ENCODE peak calls at places on chromosomes 11 and 22, in seven cellular contexts. W, L, X, C, Y, A and E are unnamed samples.

GRCh38 chr11:48018561-48019229 is 38.3 kb downstream of the PTPRJ start:
- DNase-seq in W (peak; percentile 85), L (peak; percentile 72), X (no peak), C (no peak), Y (no peak), A (no peak), E (no peak)

GRCh38 chr11:89136606-89137005 is 41.1 kb upstream of the TYR start:
- DNase-seq in W (no peak), L (no peak), X (no peak), C (no peak), Y (no peak), A (no peak), E (no peak)

GRCh38 chr22:38208549-38209097 is 6.8 kb downstream of the MAFF start:
- DNase-seq in W (no peak), L (no peak), X (no peak), C (no peak), Y (no peak), A (no peak), E (no peak)

GRCh38 chr11:2186669-2187266 is 15.2 kb upstream of the TH start:
- DNase-seq in W (peak; percentile 73), L (peak; percentile 54), X (no peak), C (no peak), Y (peak; percentile 30), A (peak; percentile 31), E (no peak)

GRCh38 chr11:60310407-60310998 is 16.6 kb upstream of the MS4A6E start:
- DNase-seq in W (no peak), L (no peak), X (no peak), C (peak; percentile 73), Y (no peak), A (peak; percentile 27), E (no peak)

GRCh38 chr11:15969281-15969680 is 387.1 kb downstream of the SOX6 start:
- DNase-seq in W (no peak), L (no peak), X (peak; percentile 53), C (peak; percentile 83), Y (peak; percentile 92), A (peak; percentile 45), E (peak; percentile 71)

GRCh38 chr22:45163074-45163416 is 680 bp upstream of the NUP50 start:
- DNase-seq in W (peak; percentile 65), L (no peak), X (peak; percentile 49), C (no peak), Y (peak; percentile 60), A (peak; percentile 26), E (no peak)

GRCh38 chr22:21646608-21647590 is 4.8 kb downstream of the SDF2L1 start:
- DNase-seq in W (peak; percentile 89), L (peak; percentile 78), X (peak; percentile 85), C (peak; percentile 88), Y (peak; percentile 86), A (peak; percentile 86), E (peak; percentile 84)

GRCh38 chr22:25334091-25334490 is 114.7 kb downstream of the CRYBB2 start:
- DNase-seq in W (peak; percentile 87), L (peak; percentile 48), X (peak; percentile 24), C (no peak), Y (peak; percentile 33), A (peak; percentile 64), E (peak; percentile 50)

GRCh38 chr11:131748146-131749050 is 378.0 kb downstream of the NTM start:
- DNase-seq in W (peak; percentile 81), L (peak; percentile 58), X (peak; percentile 53), C (peak; percentile 75), Y (peak; percentile 78), A (peak; percentile 42), E (peak; percentile 57)

GRCh38 chr22:20243545-20244249 is 24.4 kb downstream of the RTN4R start:
- DNase-seq in W (no peak), L (no peak), X (no peak), C (no peak), Y (peak; percentile 92), A (peak; percentile 49), E (peak; percentile 83)

GRCh38 chr11:121936375-121936774 is 179.6 kb downstream of the BLID start:
- DNase-seq in W (no peak), L (no peak), X (no peak), C (no peak), Y (no peak), A (no peak), E (no peak)

GRCh38 chr22:49203863-49204598 is 623.6 kb downstream of the BRD1 start:
- DNase-seq in W (no peak), L (no peak), X (no peak), C (peak; percentile 37), Y (no peak), A (no peak), E (no peak)

GRCh38 chr22:19871023-19871844 is 16.6 kb upstream of the GNB1L start:
- DNase-seq in W (no peak), L (no peak), X (no peak), C (peak; percentile 62), Y (no peak), A (no peak), E (peak; percentile 14)

GRCh38 chr11:32316846-32317525 is 118.4 kb downstream of the WT1 start:
- DNase-seq in W (no peak), L (no peak), X (no peak), C (no peak), Y (peak; percentile 43), A (no peak), E (no peak)

GRCh38 chr11:44604171-44604581 is 38.7 kb downstream of the CD82 start:
- DNase-seq in W (no peak), L (no peak), X (peak; percentile 49), C (peak; percentile 85), Y (no peak), A (no peak), E (no peak)

GRCh38 chr11:57648791-57649735 is 649 bp downstream of the YPEL4 start:
- DNase-seq in W (peak; percentile 73), L (no peak), X (no peak), C (no peak), Y (peak; percentile 56), A (no peak), E (no peak)

GRCh38 chr22:44933829-44934735 is 75.7 kb downstream of the PHF21B start:
- DNase-seq in W (no peak), L (no peak), X (no peak), C (no peak), Y (no peak), A (no peak), E (no peak)

GRCh38 chr11:65588199-65589054 is 7.2 kb downstream of the KCNK7 start:
- DNase-seq in W (peak; percentile 76), L (no peak), X (peak; percentile 64), C (peak; percentile 87), Y (peak; percentile 59), A (peak; percentile 83), E (no peak)

GRCh38 chr11:17171342-17171741 is 36.4 kb downstream of the PIK3C2A start:
- DNase-seq in W (no peak), L (no peak), X (no peak), C (no peak), Y (peak; percentile 72), A (no peak), E (no peak)

GRCh38 chr11:70667767-70668166 is 269.4 kb downstream of the CTTN start:
- DNase-seq in W (no peak), L (no peak), X (no peak), C (no peak), Y (no peak), A (no peak), E (no peak)

GRCh38 chr11:721913-722811 is 16.1 kb downstream of the EPS8L2 start:
- DNase-seq in W (no peak), L (no peak), X (no peak), C (peak; percentile 71), Y (no peak), A (peak; percentile 61), E (no peak)
- H3K4me3 ChIP-seq in W (no peak overlapping the region), L (no peak overlapping the region), X (no peak overlapping the region), C (no peak overlapping the region), Y (no peak overlapping the region), A (no peak overlapping the region), E (no peak overlapping the region)

GRCh38 chr11:68930991-68931855 is 27.5 kb downstream of the IGHMBP2 start:
- DNase-seq in W (no peak), L (no peak), X (no peak), C (no peak), Y (no peak), A (no peak), E (no peak)
- H3K27ac ChIP-seq in W (no peak overlapping the region), L (no peak overlapping the region), X (no peak overlapping the region), C (no peak overlapping the region), Y (no peak overlapping the region), A (no peak overlapping the region), E (no peak overlapping the region)

DNA sequence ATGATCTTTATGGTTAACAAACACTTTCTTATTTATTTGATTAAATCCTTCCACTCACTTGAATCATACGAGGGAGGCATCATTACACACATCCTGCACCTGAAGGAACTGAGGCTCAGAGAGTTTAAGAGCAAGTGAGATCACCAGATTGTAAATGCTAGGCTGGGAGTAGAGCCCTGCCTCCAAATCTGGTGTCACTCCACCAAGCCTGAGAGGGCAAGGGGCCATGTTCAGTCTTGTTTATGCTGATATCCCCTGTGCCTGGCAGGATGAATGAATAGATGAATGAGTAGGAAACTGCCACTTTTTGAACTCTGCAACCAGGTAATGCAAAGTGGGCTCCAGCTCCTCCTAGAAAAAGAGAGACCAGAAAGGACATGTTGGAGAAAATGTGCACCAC is 59.1 kb downstream of the RASSF10 start:
- DNase-seq in W (no peak), L (no peak), X (no peak), C (no peak), Y (no peak), A (no peak), E (no peak)
- H3K27me3 ChIP-seq in W (no peaks in the 10 kb centered on the region), L (peaks cover 5% of the 10 kb centered on the region), X (no peaks in the 10 kb centered on the region), C (no peaks in the 10 kb centered on the region), Y (peaks cover 3% of the 10 kb centered on the region), A (no peaks in the 10 kb centered on the region), E (peaks cover 3% of the 10 kb centered on the region)

GRCh38 chr11:133661867-133662266 is 129.6 kb upstream of the OPCML start:
- DNase-seq in W (no peak), L (no peak), X (no peak), C (no peak), Y (no peak), A (no peak), E (peak; percentile 78)

GRCh38 chr11:133663135-133663534 is 130.8 kb upstream of the OPCML start:
- DNase-seq in W (no peak), L (no peak), X (no peak), C (no peak), Y (no peak), A (no peak), E (no peak)

GRCh38 chr11:133660202-133660568 is 127.9 kb upstream of the OPCML start:
- DNase-seq in W (no peak), L (no peak), X (no peak), C (no peak), Y (no peak), A (no peak), E (no peak)

GRCh38 chr11:133656100-133656635 is 123.9 kb upstream of the OPCML start:
- DNase-seq in W (no peak), L (no peak), X (no peak), C (no peak), Y (no peak), A (no peak), E (no peak)

DNA sequence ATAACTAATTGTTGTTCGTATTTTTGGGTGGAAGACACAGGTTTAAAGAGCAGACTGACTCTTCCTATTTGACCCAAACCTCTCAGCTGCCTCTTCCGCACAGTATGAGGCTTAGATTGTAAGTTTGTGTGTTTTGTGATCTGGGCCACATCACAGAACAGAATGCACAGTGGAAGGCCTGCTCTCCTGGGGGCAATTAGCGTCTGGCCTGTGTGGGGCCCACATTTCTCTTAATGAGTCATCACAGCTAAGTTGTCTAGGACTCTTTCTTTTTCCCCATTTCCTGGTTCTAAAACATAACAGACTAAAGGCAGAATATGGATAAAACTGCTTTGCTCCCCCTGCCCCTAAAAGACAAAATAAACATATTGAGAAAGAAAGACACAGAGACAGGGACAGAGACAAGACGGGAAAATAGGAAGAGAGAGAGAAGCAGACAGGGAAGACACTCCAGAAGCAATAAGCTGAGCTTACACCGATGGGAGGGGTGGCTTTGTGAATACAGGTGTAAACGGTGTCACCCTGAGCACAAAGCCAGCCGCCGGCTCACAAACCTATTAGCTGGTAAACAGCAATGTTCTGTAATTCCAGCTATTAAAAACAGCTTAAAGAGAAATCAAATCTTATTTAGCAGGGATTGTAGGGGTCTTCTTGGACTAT is 127.4 kb upstream of the OPCML start:
- DNase-seq in W (no peak), L (no peak), X (no peak), C (no peak), Y (no peak), A (no peak), E (no peak)
- H3K4me3 ChIP-seq in W (no peak overlapping the region), L (no peak overlapping the region), X (no peak overlapping the region), C (no peak overlapping the region), Y (no peak overlapping the region), A (no peak overlapping the region), E (no peak overlapping the region)